ENCODE peak calls at places on chromosomes 6 and 20, in ten cellular contexts. X is effector memory CD4-positive, alpha-beta T cell; O is Panc1; M is brain microvascular endothelial cell; K is hepatocyte; J is neural progenitor cell; E is right lobe of liver; V is RWPE2; D is IMR-90; Z is A549. G is an unnamed sample.

GRCh38 chr6:21317634-21318033 is 275.9 kb upstream of the SOX4 start:
- DNase-seq in X (no peak), O (no peak), M (no peak), K (no peak), J (no peak), E (no peak), V (no peak), D (no peak), Z (no peak), G (no peak)

GRCh38 chr6:39225946-39226437 is 3.3 kb downstream of the KCNK5 start:
- DNase-seq in X (no peak), O (no peak), M (no peak), K (peak), J (no peak), E (no peak), V (no peak), D (no peak), Z (no peak), G (no peak)

GRCh38 chr6:34273242-34273805 is 24.5 kb upstream of the SMIM29 start:
- DNase-seq in X (no peak), O (no peak), M (peak), K (no peak), J (no peak), E (peak), V (no peak), D (peak), Z (no peak), G (peak)

GRCh38 chr6:139863964-139864363 is 489.5 kb upstream of the CITED2 start:
- DNase-seq in X (no peak), O (no peak), M (no peak), K (no peak), J (no peak), E (no peak), V (no peak), D (no peak), Z (no peak), G (no peak)

GRCh38 chr6:44622555-44622954 is 235.0 kb downstream of the CDC5L start:
- DNase-seq in X (no peak), O (no peak), M (no peak), K (no peak), J (no peak), E (no peak), V (no peak), D (no peak), Z (no peak), G (no peak)

GRCh38 chr6:135703621-135704020 is 147.9 kb upstream of the PDE7B start:
- DNase-seq in X (no peak), O (no peak), M (no peak), K (no peak), J (no peak), E (no peak), V (no peak), D (no peak), Z (no peak), G (no peak)

GRCh38 chr6:165662671-165663282 is at the start of gene PDE10A:
- DNase-seq in X (no peak), O (no peak), M (peak), K (peak), J (peak), E (peak), V (no peak), D (peak), Z (peak), G (peak)

GRCh38 chr6:118808794-118809668 is 84.9 kb upstream of the ASF1A start:
- DNase-seq in X (no peak), O (no peak), M (no peak), K (no peak), J (no peak), E (no peak), V (no peak), D (no peak), Z (no peak), G (no peak)

GRCh38 chr20:45927071-45927878 is 7.2 kb upstream of the PCIF1 start:
- DNase-seq in X (no peak), O (no peak), M (no peak), K (no peak), J (no peak), E (no peak), V (no peak), D (no peak), Z (no peak), G (no peak)

GRCh38 chr6:158384671-158385110 is 72.4 kb downstream of the TULP4 start:
- DNase-seq in X (no peak), O (no peak), M (no peak), K (no peak), J (no peak), E (no peak), V (no peak), D (peak), Z (no peak), G (no peak)
- H3K27ac ChIP-seq in X (no peak), O (no peak), M (no peak), K (no peak), J (no peak), E (no peak), V (no peak), D (no peak), Z (no peak), G (no peak)

GRCh38 chr6:46054531-46054930 is 38.9 kb upstream of the CLIC5 start:
- DNase-seq in X (no peak), O (no peak), M (no peak), K (no peak), J (no peak), E (no peak), V (no peak), D (no peak), Z (no peak), G (no peak)
- H3K27ac ChIP-seq in X (no peak), O (no peak), M (no peak), K (peak), J (no peak), E (no peak), V (no peak), D (no peak), Z (no peak), G (no peak)

GRCh38 chr6:42441059-42441471 is 10.7 kb downstream of the TRERF1 start:
- DNase-seq in X (no peak), O (no peak), M (peak), K (peak), J (no peak), E (no peak), V (no peak), D (peak), Z (no peak), G (no peak)
- H3K27ac ChIP-seq in X (peak), O (peak), M (no peak), K (peak), J (peak), E (no peak), V (no peak), D (peak), Z (no peak), G (peak)

GRCh38 chr6:8014947-8015346 is 49.2 kb downstream of the BLOC1S5 start:
- DNase-seq in X (no peak), O (no peak), M (no peak), K (no peak), J (no peak), E (no peak), V (no peak), D (peak), Z (no peak), G (no peak)

GRCh38 chr6:8020083-8020482 is 44.1 kb downstream of the BLOC1S5 start:
- DNase-seq in X (no peak), O (no peak), M (no peak), K (no peak), J (no peak), E (no peak), V (no peak), D (no peak), Z (no peak), G (no peak)

GRCh38 chr6:8013763-8014162 is 50.4 kb downstream of the BLOC1S5 start:
- DNase-seq in X (no peak), O (no peak), M (no peak), K (no peak), J (no peak), E (no peak), V (no peak), D (no peak), Z (no peak), G (no peak)

GRCh38 chr6:8017276-8017701 is 46.9 kb downstream of the BLOC1S5 start:
- DNase-seq in X (no peak), O (no peak), M (no peak), K (no peak), J (no peak), E (no peak), V (no peak), D (no peak), Z (no peak), G (no peak)

DNA sequence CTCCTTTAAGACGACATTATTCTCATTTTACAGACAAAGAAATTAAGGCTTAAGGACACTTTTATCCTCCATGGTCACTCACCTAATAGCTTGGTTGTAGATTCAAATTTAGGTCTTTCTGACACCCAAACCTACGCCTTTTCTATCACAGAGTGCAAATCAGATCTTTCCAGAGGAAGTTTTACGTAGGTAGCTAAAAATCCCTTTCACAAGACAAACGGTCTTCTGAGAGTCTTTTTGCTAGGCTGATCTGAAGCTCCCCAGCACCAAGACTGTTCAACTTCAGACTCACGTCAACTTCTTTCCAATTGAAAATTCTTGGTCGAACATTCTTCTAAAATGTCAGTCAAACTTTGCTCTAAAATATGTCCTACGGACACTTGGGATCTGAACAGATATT is 46.5 kb downstream of the BLOC1S5 start:
- DNase-seq in X (no peak), O (no peak), M (no peak), K (no peak), J (no peak), E (no peak), V (no peak), D (no peak), Z (no peak), G (no peak)
- H3K27ac ChIP-seq in X (no peak), O (no peak), M (no peak), K (no peak), J (peak), E (no peak), V (no peak), D (no peak), Z (no peak), G (no peak)

G was measured in right cardiac atrium.